ENCODE peak calls at places on chromosomes 16 and 17, in seven cellular contexts. S is left ventricle myocardium inferior, J is neural progenitor cell, N is fibroblast of lung, Q is spleen, E is upper lobe of left lung, V is lung. W is an unnamed sample. For H3K4me1 and H3K9me3, the result is how much of the 10 kb centered on the place peaks cover.

GRCh38 chr17:63531022-63531965 is 8.1 kb downstream of the KCNH6 start:
- DNase-seq in V (no peak), Q (no peak), S (no peak), E (no peak), J (no peak), N (no peak), W (no peak)

GRCh38 chr17:40433551-40434384 is 9.5 kb upstream of the IGFBP4 start:
- DNase-seq in S (no peak), E (no peak), Q (peak), N (no peak), J (peak), V (no peak), W (no peak)

GRCh38 chr16:30065943-30066881 is 652 bp downstream of the ALDOA start:
- DNase-seq in N (peak), S (no peak), V (peak), Q (no peak), E (peak), J (peak), W (no peak)

GRCh38 chr17:9071921-9072503 is 50.7 kb downstream of the NTN1 start:
- DNase-seq in S (no peak), E (no peak), Q (no peak), N (no peak), J (no peak), V (no peak), W (no peak)

GRCh38 chr16:720507-720989 is 398 bp upstream of the ANTKMT start:
- DNase-seq in V (no peak), N (peak), S (peak), E (no peak), J (peak), Q (no peak), W (peak)

GRCh38 chr17:50176559-50177471 is 11.0 kb downstream of the SGCA start:
- DNase-seq in E (no peak), S (no peak), V (no peak), N (no peak), Q (no peak), J (no peak), W (peak)

GRCh38 chr16:85126731-85127662 is 14.7 kb upstream of the CIBAR2 start:
- DNase-seq in Q (no peak), E (peak), S (no peak), J (peak), V (no peak), N (peak), W (peak)

GRCh38 chr17:3043737-3044365 is 19.6 kb downstream of the OR1D5 start:
- DNase-seq in J (peak), S (no peak), E (no peak), N (no peak), Q (no peak), V (no peak), W (no peak)

GRCh38 chr16:62041401-62041800 is 5.2 kb upstream of the CDH8 start:
- DNase-seq in V (no peak), Q (no peak), J (peak), S (no peak), N (no peak), E (no peak), W (no peak)

DNA sequence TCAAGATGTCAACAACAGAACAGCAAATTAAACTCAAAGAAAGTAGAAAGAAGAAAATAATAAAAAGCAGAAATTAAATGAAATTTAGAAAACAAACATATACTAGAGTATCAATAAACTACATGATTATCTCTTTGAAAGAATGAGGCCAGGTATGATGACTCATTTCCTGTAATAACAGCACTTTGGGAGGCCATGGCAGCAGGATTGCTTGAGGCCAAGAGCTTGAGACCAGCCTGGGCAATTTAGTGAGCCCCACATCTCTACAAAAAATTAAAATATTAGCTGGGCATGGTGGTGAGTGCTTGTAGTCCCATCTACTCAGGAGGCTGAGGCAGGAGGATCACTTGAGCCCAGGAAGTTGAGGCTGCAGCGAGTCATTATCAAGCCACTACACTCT is 232.5 kb downstream of the RAB11FIP4 start:
- DNase-seq in Q (no peak), N (no peak), E (no peak), S (no peak), V (no peak), J (no peak), W (no peak)
- H3K4me3 ChIP-seq in Q (no peak), N (no peak), E (no peak), S (no peak), V (no peak), J (no peak), W (no peak)

DNA sequence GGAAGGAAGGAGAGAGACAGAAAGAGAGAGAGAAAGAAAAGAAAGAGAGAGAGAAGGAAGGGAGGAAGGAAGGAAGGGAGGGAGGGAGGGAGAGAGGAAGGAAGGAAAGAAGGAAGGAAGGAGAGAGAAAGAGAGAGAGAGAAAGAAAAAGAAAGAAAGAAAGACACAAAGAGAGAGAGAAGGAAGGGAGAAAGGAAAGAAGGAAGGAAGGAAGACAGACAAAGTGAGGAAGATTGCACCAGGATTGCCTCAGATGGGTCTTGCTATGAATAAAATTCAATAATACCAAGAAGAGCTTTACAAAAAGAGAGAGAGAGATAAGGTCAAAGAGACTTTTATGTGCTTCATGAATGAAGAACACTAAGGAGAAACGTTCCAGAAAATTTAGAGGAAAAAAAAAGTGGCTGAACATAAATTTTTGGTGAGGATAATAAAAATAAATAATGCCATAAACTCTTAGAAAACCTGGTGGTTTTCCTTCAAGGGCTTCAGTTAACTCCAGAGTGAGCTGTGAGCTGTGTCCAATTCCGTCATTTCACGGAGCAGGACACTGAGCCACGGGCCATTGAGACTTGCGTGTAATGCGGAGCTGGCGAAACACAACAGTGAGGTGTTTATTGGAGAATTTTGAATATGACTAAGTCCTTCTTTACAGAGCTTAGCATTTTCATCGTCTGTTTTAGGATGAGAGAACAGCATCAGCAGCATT is 72.7 kb upstream of the TNRC6C start:
- DNase-seq in J (no peak), N (no peak), V (no peak), E (no peak), Q (no peak), S (no peak), W (no peak)
- H3K4me1 ChIP-seq in J (under half), N (under half), V (under half), E (under half), Q (half or more), S (under half), W (under half)

GRCh38 chr17:21299981-21300600 is 15.6 kb downstream of the MAP2K3 start:
- DNase-seq in S (no peak), E (no peak), J (no peak), V (no peak), Q (no peak), N (no peak), W (no peak)
- H3K9me3 ChIP-seq in S (under half), E (under half), J (under half), V (under half), Q (under half), N (under half), W (under half)

DNA sequence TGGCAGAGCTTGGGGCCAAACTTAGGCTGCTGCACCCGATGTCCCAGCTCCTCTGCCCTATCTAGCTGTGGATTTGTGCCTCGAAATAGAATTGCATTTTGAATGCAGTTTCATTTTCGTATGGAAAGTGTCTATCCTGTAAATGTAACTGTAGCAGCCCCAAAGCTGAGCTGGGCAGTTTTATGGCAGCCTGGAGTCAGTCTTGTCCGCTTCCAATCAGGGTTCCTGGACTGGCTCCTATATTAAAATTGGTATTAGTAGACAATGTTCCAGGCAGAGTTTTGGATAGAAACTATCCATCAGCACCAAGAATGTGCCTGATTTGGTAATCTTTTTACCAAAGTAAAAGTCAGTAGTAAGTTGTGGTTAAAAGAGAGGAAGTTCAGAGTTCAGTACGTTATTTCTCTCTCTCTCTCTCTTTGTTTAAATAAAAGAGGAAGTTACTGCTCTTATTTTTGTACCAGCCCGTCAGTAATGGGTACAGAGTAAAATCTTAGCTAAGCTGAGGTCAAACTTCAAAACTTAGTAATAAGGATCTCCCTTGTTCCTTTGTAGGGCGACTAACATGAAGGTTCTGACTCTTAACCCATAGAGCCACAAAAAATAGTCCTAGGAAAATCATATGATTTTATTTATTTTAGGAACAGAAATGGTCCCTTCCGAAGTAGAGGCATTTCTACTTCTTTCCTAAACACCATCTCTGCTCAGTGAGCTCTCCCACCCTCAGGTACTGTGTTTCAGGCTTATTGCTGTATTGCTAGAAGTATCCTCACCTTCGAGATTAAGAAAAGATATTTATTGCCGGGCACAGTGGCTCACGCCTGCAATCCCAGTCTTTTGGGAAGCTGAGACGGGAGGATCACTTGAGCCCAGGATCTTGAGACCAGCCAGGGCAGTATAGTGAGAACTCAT is 28.0 kb downstream of the PRKCB start:
- DNase-seq in S (no peak), N (no peak), J (no peak), Q (no peak), V (no peak), E (no peak), W (no peak)
- H3K4me3 ChIP-seq in S (peak), N (peak), J (no peak), Q (peak), V (no peak), E (peak), W (no peak)

DNA sequence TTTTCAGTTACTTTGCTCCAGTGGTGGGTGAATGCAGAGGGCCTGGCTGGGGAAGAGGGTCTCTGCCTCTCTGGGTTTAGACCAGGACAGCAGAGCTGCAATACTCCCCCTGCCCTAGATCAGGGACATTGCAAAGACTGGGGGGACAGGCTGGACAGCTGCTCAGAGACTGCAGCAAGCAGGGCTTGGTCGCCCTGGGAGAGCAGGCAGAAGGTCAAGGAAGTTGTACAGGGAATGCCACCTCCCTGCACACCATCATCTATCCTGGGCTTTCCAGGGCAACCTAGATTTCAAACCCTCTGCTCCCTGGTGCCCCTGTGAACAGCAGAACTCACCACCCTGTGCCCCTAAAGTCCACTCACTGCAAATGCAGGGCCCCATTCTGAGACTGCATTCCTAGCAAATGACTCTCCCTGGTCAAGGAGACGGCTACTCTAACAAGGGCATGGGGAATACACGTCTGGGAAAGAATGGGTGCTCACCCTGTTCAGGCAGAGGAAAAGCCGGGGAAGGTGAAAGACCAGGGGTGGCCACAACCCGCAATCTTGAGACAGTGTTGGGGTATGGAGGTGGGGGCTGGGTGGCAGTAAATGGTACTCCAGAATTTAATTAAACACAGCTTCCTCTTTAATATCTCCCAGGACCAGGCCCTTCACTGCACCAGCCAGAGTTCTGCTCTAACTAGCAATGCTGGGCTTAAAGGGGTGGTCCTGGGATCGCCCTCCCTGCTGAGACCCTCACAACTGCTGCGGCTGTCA is 1.0 kb downstream of the KIFC3 start:
- DNase-seq in E (no peak), V (no peak), J (peak), S (no peak), N (peak), Q (no peak), W (no peak)
- H3K4me1 ChIP-seq in E (half or more), V (under half), J (under half), S (half or more), N (under half), Q (half or more), W (half or more)

GRCh38 chr17:27070836-27071235 is 223.1 kb upstream of the WSB1 start:
- DNase-seq in N (no peak), S (no peak), Q (no peak), V (no peak), E (no peak), J (no peak), W (no peak)

GRCh38 chr17:27066315-27066714 is 227.6 kb upstream of the WSB1 start:
- DNase-seq in Q (no peak), S (no peak), N (no peak), V (no peak), E (no peak), J (no peak), W (no peak)

GRCh38 chr17:27072885-27073284 is 221.0 kb upstream of the WSB1 start:
- DNase-seq in N (no peak), V (no peak), E (no peak), J (no peak), Q (no peak), S (no peak), W (no peak)

GRCh38 chr17:27065588-27065987 is 228.3 kb upstream of the WSB1 start:
- DNase-seq in N (no peak), J (no peak), S (no peak), E (no peak), V (no peak), Q (no peak), W (no peak)

DNA sequence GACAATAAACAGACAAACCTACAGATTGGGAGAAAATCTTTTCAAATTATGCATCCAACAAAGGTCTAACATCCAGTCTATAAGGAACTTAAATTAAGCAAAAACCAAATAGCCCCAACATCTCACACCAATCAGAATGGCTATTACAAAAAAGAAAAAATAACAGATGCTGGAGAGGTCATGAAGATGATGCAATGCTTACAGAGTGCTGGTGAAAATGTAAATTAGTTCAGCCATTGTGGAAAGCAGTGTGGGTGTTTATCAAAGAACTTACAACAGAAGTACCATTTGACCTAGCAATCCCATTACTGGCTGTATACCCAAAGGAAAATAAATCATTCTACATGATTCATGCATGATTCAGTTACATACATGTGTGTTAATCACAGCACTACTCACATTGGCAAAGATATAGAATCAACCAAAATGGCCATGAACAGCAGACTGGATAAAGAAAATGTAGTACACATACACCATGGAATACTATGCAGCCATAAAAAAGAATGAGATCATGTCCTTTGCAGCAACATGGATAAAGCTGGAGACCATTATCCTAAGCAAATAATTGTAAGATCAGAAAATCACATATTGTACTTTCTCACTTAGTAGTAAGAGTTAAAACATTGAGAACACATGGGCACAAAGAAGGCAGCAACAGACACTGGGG is 223.9 kb upstream of the WSB1 start:
- DNase-seq in E (no peak), V (no peak), J (no peak), N (no peak), Q (no peak), S (no peak), W (no peak)
- H3K9me3 ChIP-seq in E (under half), V (under half), J (under half), N (under half), Q (under half), S (under half), W (under half)

GRCh38 chr16:81531415-81531814 is 86.8 kb downstream of the CMIP start:
- DNase-seq in S (no peak), E (no peak), J (no peak), V (no peak), Q (peak), N (no peak), W (no peak)
- H3K4me3 ChIP-seq in S (no peak), E (no peak), J (no peak), V (no peak), Q (no peak), N (no peak), W (no peak)

GRCh38 chr17:75088902-75089417 is 1.2 kb downstream of the SLC16A5 start:
- DNase-seq in N (no peak), S (no peak), J (no peak), E (no peak), V (peak), Q (no peak), W (no peak)
- H3K4me1 ChIP-seq in N (under half), S (under half), J (under half), E (half or more), V (under half), Q (half or more), W (under half)

DNA sequence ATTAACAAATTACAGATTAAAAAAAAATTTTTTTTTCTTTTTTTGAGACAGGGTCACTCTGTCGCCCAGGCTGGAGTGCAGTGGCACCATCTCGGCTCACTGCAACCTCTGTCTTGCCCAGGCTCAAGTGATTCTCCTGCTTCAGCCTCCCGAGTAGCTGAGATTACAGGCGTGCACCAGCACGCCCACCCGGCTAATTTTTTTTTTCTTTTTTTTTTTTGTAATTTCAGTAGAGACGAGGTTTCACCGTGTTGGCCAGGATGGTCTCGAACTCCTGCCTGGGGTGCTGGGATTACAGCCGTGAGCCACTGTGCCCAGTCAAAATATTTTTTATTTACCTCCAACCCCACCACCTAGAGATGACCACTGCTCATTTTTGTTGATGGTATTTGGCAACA is 25.5 kb downstream of the ACTG1 start:
- DNase-seq in N (no peak), S (no peak), V (no peak), E (no peak), J (no peak), Q (no peak), W (no peak)
- H3K9me3 ChIP-seq in N (under half), S (under half), V (under half), E (under half), J (under half), Q (under half), W (under half)